ENCODE peak calls at places on chromosomes 7 and 10, in ten cellular contexts. M is IMR-90; E is B cell; W is foreskin fibroblast; L is heart left ventricle; C is CD4-positive, alpha-beta T cell; X is bronchial epithelial cell; O is nephron progenitor cell; A is GM10248; I is WTC11. Y is an unnamed sample.

GRCh38 chr10:20175738-20176137 is 359.5 kb downstream of the PLXDC2 start:
- DNase-seq in M (no peak), E (no peak), W (no peak), L (no peak), C (no peak), X (no peak), O (no peak), A (no peak), I (no peak), Y (no peak)

GRCh38 chr7:27994639-27995038 is 186.0 kb downstream of the JAZF1 start:
- DNase-seq in M (peak; percentile 22), E (no peak), W (peak; percentile 66), L (peak; percentile 28), C (no peak), X (no peak), O (no peak), A (no peak), I (no peak), Y (no peak)

GRCh38 chr10:97572214-97572989 is at the start of gene ANKRD2:
- DNase-seq in M (peak; percentile 79), E (peak; percentile 68), W (peak; percentile 90), L (peak; percentile 92), C (peak; percentile 31), X (peak; percentile 77), O (peak; percentile 74), A (peak; percentile 83), I (peak; percentile 88), Y (peak; percentile 89)

GRCh38 chr10:78471723-78472541 is 438.3 kb downstream of the RPS24 start:
- DNase-seq in M (no peak), E (no peak), W (no peak), L (no peak), C (no peak), X (no peak), O (no peak), A (peak; percentile 2), I (no peak), Y (no peak)

GRCh38 chr10:61187601-61188000 is 243.6 kb upstream of the RHOBTB1 start:
- DNase-seq in M (no peak), E (no peak), W (no peak), L (no peak), C (no peak), X (no peak), O (no peak), A (no peak), I (no peak), Y (no peak)

GRCh38 chr10:33066558-33067236 is 108.7 kb upstream of the ITGB1 start:
- DNase-seq in M (peak; percentile 60), E (no peak), W (peak; percentile 64), L (no peak), C (no peak), X (peak; percentile 14), O (no peak), A (no peak), I (no peak), Y (no peak)

GRCh38 chr7:139370301-139370942 is 10.7 kb downstream of the LUC7L2 start:
- DNase-seq in M (no peak), E (no peak), W (no peak), L (no peak), C (no peak), X (no peak), O (no peak), A (no peak), I (no peak), Y (no peak)

GRCh38 chr7:71345485-71345884 is 213.5 kb downstream of the GALNT17 start:
- DNase-seq in M (no peak), E (no peak), W (no peak), L (no peak), C (no peak), X (no peak), O (no peak), A (no peak), I (no peak), Y (no peak)

GRCh38 chr10:43160067-43160918 is 22.0 kb downstream of the CSGALNACT2 start:
- DNase-seq in M (peak; percentile 90), E (peak; percentile 12), W (peak; percentile 91), L (no peak), C (no peak), X (peak; percentile 88), O (no peak), A (peak; percentile 11), I (no peak), Y (no peak)

GRCh38 chr7:133763241-133763640 is 363.9 kb upstream of the LRGUK start:
- DNase-seq in M (no peak), E (no peak), W (no peak), L (no peak), C (no peak), X (no peak), O (no peak), A (no peak), I (no peak), Y (no peak)

GRCh38 chr7:149787428-149788299 is 14.3 kb upstream of the ZNF467 start:
- DNase-seq in M (no peak), E (no peak), W (no peak), L (peak; percentile 58), C (no peak), X (no peak), O (no peak), A (no peak), I (no peak), Y (no peak)

GRCh38 chr7:18459846-18460245 is 35.7 kb upstream of the HDAC9 start:
- DNase-seq in M (no peak), E (no peak), W (no peak), L (no peak), C (no peak), X (no peak), O (no peak), A (no peak), I (no peak), Y (no peak)

GRCh38 chr7:108407674-108408073 is 48.6 kb downstream of the NRCAM start:
- DNase-seq in M (no peak), E (no peak), W (no peak), L (no peak), C (no peak), X (no peak), O (no peak), A (no peak), I (no peak), Y (no peak)

GRCh38 chr10:43264987-43265798 is 1.7 kb downstream of the RASGEF1A start:
- DNase-seq in M (no peak), E (no peak), W (no peak), L (no peak), C (no peak), X (no peak), O (no peak), A (no peak), I (no peak), Y (no peak)

GRCh38 chr10:129023057-129023456 is 444.0 kb upstream of the MGMT start:
- DNase-seq in M (peak; percentile 15), E (no peak), W (no peak), L (peak; percentile 77), C (no peak), X (no peak), O (no peak), A (no peak), I (no peak), Y (no peak)

DNA sequence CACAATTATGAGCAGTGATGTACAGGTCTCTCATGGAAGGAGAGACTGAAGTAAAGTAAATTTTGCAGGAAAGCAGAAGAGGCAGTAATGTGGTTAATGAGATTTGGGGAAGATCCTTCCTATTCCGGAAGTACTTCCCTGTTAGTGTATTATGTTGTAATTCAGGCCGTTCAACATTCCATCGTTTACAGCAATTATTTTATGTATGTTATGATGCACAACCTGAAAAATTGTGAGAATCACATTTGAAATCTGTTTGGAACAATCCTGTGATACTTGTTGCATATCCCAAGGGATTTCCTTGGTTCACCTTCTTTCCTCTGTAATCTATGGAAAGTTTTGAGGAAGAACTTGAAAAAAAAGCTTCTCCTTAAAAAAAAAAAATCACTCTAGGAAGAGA is 247.8 kb downstream of the SEMA3A start:
- DNase-seq in M (no peak), E (no peak), W (no peak), L (no peak), C (no peak), X (no peak), O (no peak), A (no peak), I (no peak), Y (no peak)
- TF ChIP-seq CTCF in M (no peak), E (no peak), W (no peak), L (no peak), C (no peak), X (no peak), O (no peak), A (no peak), I (no peak), Y (no peak)

DNA sequence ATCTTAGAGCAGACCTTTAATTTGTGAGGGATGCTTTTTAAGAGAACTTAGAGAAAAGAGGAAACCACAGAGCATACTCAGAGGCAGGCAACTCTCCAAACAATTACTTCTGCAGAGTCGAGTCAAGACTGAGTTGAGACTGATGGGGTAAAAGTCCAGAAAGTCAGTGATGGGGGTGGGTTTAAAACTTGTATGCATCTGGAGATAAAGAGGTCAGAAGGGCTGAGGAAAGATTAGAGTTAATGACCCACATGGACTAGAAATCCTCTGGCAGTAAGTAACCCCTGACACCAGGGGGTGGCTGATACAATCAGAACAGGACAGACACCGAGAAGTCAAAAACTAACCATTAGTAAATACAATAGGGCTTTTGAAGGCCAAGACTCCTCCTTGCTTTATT is 42.4 kb upstream of the SEPTIN7 start:
- DNase-seq in M (no peak), E (peak; percentile 16), W (no peak), L (no peak), C (no peak), X (no peak), O (no peak), A (peak; percentile 9), I (no peak), Y (no peak)
- TF ChIP-seq CTCF in M (no peak), E (no peak), W (no peak), L (no peak), C (no peak), X (no peak), O (no peak), A (no peak), I (no peak), Y (no peak)

DNA sequence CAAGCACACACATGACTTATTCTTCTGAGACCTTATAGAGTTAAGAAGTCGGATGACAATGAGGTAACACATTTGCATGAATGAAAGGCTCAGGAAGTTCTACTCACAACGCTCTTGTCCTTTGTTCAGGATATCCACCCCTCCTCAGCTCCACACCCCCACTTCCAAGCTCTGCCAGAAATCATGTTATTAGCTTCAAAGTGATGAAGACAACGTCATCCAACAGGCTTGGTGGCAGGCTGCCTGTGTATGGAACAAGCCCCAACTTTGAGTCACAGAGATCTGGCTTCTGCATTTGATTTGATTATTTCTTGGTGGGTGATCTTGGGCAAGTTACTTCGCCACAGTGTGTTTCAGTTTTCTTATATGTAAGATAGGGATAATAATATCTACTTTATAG is 12.4 kb upstream of the BMPER start:
- DNase-seq in M (no peak), E (no peak), W (peak; percentile 26), L (no peak), C (no peak), X (no peak), O (no peak), A (no peak), I (no peak), Y (no peak)
- TF ChIP-seq CTCF in M (no peak), E (no peak), W (no peak), L (no peak), C (no peak), X (no peak), O (no peak), A (no peak), I (no peak), Y (no peak)

GRCh38 chr7:158869876-158870275 is 13.5 kb downstream of the DYNC2I1 start:
- DNase-seq in M (no peak), E (no peak), W (no peak), L (no peak), C (no peak), X (no peak), O (no peak), A (no peak), I (no peak), Y (no peak)
- TF ChIP-seq CTCF in M (no peak), E (no peak), W (no peak), L (no peak), C (no peak), X (no peak), O (no peak), A (no peak), I (no peak), Y (no peak)

Y was measured in pancreas.